ENCODE peak calls at places on chromosomes 13 and 19, in eight cellular contexts. Z, R, J, A, M, K, G and X are unnamed samples.
A peak's percentile ranks its signal among the peaks of the same experiment; 100 is the strongest.

GRCh38 chr13:110044521-110045200 is 258.3 kb upstream of the IRS2 start:
- DNase-seq in Z (peak; percentile 51), R (no peak), J (peak; percentile 24), A (peak; percentile 67), M (no peak), K (no peak), G (peak; percentile 1), X (no peak)

GRCh38 chr19:3692141-3693029 is 7.9 kb downstream of the PIP5K1C start:
- DNase-seq in Z (no peak), R (no peak), J (no peak), A (no peak), M (no peak), K (peak; percentile 86), G (no peak), X (no peak)

GRCh38 chr13:99031725-99032298 is 53.9 kb upstream of the DOCK9 start:
- DNase-seq in Z (no peak), R (no peak), J (no peak), A (no peak), M (no peak), K (no peak), G (no peak), X (no peak)

GRCh38 chr13:102800145-102801041 is 1.5 kb downstream of the BIVM start:
- DNase-seq in Z (peak; percentile 94), R (peak; percentile 81), J (peak; percentile 88), A (peak; percentile 46), M (peak; percentile 87), K (peak; percentile 71), G (peak; percentile 68), X (peak; percentile 66)

GRCh38 chr19:5978606-5979552 is 939 bp upstream of the RANBP3 start:
- DNase-seq in Z (no peak), R (no peak), J (no peak), A (no peak), M (no peak), K (no peak), G (no peak), X (no peak)

GRCh38 chr13:37648604-37649003 is 50.0 kb upstream of the POSTN start:
- DNase-seq in Z (peak; percentile 23), R (no peak), J (no peak), A (no peak), M (no peak), K (no peak), G (peak; percentile 76), X (no peak)

GRCh38 chr13:99983401-99984133 is 2.0 kb downstream of the ZIC2 start:
- DNase-seq in Z (peak; percentile 66), R (peak; percentile 66), J (peak; percentile 48), A (no peak), M (no peak), K (no peak), G (no peak), X (no peak)

GRCh38 chr13:47858678-47859050 is 142.4 kb downstream of the SUCLA2 start:
- DNase-seq in Z (peak; percentile 46), R (no peak), J (no peak), A (no peak), M (no peak), K (no peak), G (no peak), X (no peak)

GRCh38 chr19:49064768-49065611 is at the start of gene NTF4:
- DNase-seq in Z (peak; percentile 79), R (peak; percentile 44), J (peak; percentile 88), A (no peak), M (no peak), K (peak; percentile 79), G (no peak), X (peak; percentile 20)

GRCh38 chr19:17128820-17129219 is 53.2 kb downstream of the MYO9B start:
- DNase-seq in Z (no peak), R (no peak), J (no peak), A (no peak), M (no peak), K (no peak), G (no peak), X (no peak)

GRCh38 chr13:112958127-112958989 is 10.7 kb upstream of the MCF2L start:
- DNase-seq in Z (no peak), R (peak; percentile 55), J (no peak), A (no peak), M (no peak), K (no peak), G (no peak), X (no peak)

GRCh38 chr13:31860002-31860401 is 120.7 kb downstream of the RXFP2 start:
- DNase-seq in Z (peak; percentile 5), R (no peak), J (no peak), A (no peak), M (no peak), K (no peak), G (no peak), X (no peak)

GRCh38 chr19:5292843-5293606 is 47.6 kb downstream of the PTPRS start:
- DNase-seq in Z (peak; percentile 84), R (peak; percentile 80), J (peak; percentile 96), A (peak; percentile 68), M (peak; percentile 46), K (no peak), G (peak; percentile 74), X (no peak)

GRCh38 chr13:85031771-85032170 is 767.4 kb downstream of the SLITRK6 start:
- DNase-seq in Z (peak; percentile 2), R (no peak), J (no peak), A (no peak), M (no peak), K (no peak), G (no peak), X (no peak)

GRCh38 chr19:48625891-48626327 is 6.6 kb downstream of the SPHK2 start:
- DNase-seq in Z (no peak), R (no peak), J (no peak), A (no peak), M (peak; percentile 36), K (no peak), G (no peak), X (no peak)

GRCh38 chr13:36509369-36509768 is 77.1 kb downstream of the CCNA1 start:
- DNase-seq in Z (no peak), R (no peak), J (peak; percentile 35), A (no peak), M (no peak), K (no peak), G (no peak), X (no peak)

GRCh38 chr13:99605417-99606321 is 104.4 kb downstream of the TM9SF2 start:
- DNase-seq in Z (no peak), R (peak; percentile 32), J (peak; percentile 70), A (no peak), M (peak; percentile 75), K (peak; percentile 43), G (no peak), X (peak; percentile 78)

GRCh38 chr13:28258401-28258800 is 120.1 kb downstream of the PAN3 start:
- DNase-seq in Z (peak; percentile 11), R (no peak), J (no peak), A (no peak), M (no peak), K (no peak), G (no peak), X (no peak)

GRCh38 chr19:43784251-43784980 is 3.6 kb upstream of the KCNN4 start:
- DNase-seq in Z (peak; percentile 93), R (peak; percentile 94), J (no peak), A (peak; percentile 46), M (peak; percentile 79), K (no peak), G (peak; percentile 77), X (no peak)

GRCh38 chr19:53883231-53883661 is 1.2 kb downstream of the PRKCG start:
- DNase-seq in Z (no peak), R (no peak), J (peak; percentile 48), A (no peak), M (no peak), K (no peak), G (no peak), X (no peak)

GRCh38 chr13:95704510-95704909 is 27.6 kb downstream of the DNAJC3 start:
- DNase-seq in Z (no peak), R (peak; percentile 3), J (no peak), A (no peak), M (no peak), K (peak; percentile 9), G (no peak), X (no peak)

GRCh38 chr13:71820699-71821098 is 46.3 kb downstream of the DACH1 start:
- DNase-seq in Z (no peak), R (no peak), J (no peak), A (no peak), M (no peak), K (no peak), G (no peak), X (no peak)

GRCh38 chr13:25046985-25047660 is 48.8 kb upstream of the PABPC3 start:
- DNase-seq in Z (peak; percentile 59), R (peak; percentile 80), J (peak; percentile 83), A (no peak), M (no peak), K (no peak), G (no peak), X (no peak)

GRCh38 chr13:73056054-73056962 is 2.5 kb upstream of the KLF5 start:
- DNase-seq in Z (peak; percentile 92), R (peak; percentile 69), J (peak; percentile 8), A (no peak), M (no peak), K (no peak), G (peak; percentile 80), X (peak; percentile 70)

GRCh38 chr13:60788156-60788829 is 391.3 kb downstream of the TDRD3 start:
- DNase-seq in Z (peak; percentile 52), R (no peak), J (no peak), A (no peak), M (no peak), K (no peak), G (no peak), X (no peak)

GRCh38 chr19:30236006-30236405 is 136.2 kb upstream of the ZNF536 start:
- DNase-seq in Z (peak; percentile 67), R (peak; percentile 75), J (peak; percentile 74), A (no peak), M (no peak), K (no peak), G (no peak), X (no peak)

GRCh38 chr13:57557979-57558529 is 73.5 kb upstream of the PCDH17 start:
- DNase-seq in Z (peak; percentile 11), R (no peak), J (peak; percentile 67), A (no peak), M (no peak), K (no peak), G (no peak), X (peak; percentile 15)